ENCODE peak calls at places on chromosome 12, in seven cellular contexts. One of them, this sample, is unnamed.

GRCh38 chr12:93156091-93156490 is 221.6 kb upstream of the NUDT4 start:
- DNase-seq in stimulated activated CD8-positive, alpha-beta memory T cell treated with anti-CD3 and anti-CD28 coated beads, Interleukin-15, amount 100 ng/mL, for 24 hours: no peak
- DNase-seq in EL: no peak
- DNase-seq in ureter: no peak
- DNase-seq in activated CD8-positive, alpha-beta T cell treated with anti-CD3 and anti-CD28 coated beads, Interleukin-2, amount 10 ng/mL, durations not matched to agents 7 days and 5 days: no peak
- DNase-seq in GM13977: no peak
- DNase-seq in activated CD8-positive, alpha-beta memory T cell treated with anti-CD3 and anti-CD28 coated beads, Interleukin-2, amount 50 U/mL, for 48 hours: no peak
- DNase-seq in this sample: no peak

GRCh38 chr12:107355004-107355565 is 261.7 kb upstream of the CRY1 start:
- DNase-seq in stimulated activated CD8-positive, alpha-beta memory T cell treated with anti-CD3 and anti-CD28 coated beads, Interleukin-15, amount 100 ng/mL, for 24 hours: no peak
- DNase-seq in EL: no peak
- DNase-seq in ureter: no peak
- DNase-seq in activated CD8-positive, alpha-beta T cell treated with anti-CD3 and anti-CD28 coated beads, Interleukin-2, amount 10 ng/mL, durations not matched to agents 7 days and 5 days: no peak
- DNase-seq in GM13977: no peak
- DNase-seq in activated CD8-positive, alpha-beta memory T cell treated with anti-CD3 and anti-CD28 coated beads, Interleukin-2, amount 50 U/mL, for 48 hours: no peak
- DNase-seq in this sample: no peak

GRCh38 chr12:50025187-50026059 is at the start of gene RACGAP1:
- DNase-seq in stimulated activated CD8-positive, alpha-beta memory T cell treated with anti-CD3 and anti-CD28 coated beads, Interleukin-15, amount 100 ng/mL, for 24 hours: peak
- DNase-seq in EL: peak
- DNase-seq in ureter: peak
- DNase-seq in activated CD8-positive, alpha-beta T cell treated with anti-CD3 and anti-CD28 coated beads, Interleukin-2, amount 10 ng/mL, durations not matched to agents 7 days and 5 days: peak
- DNase-seq in GM13977: peak
- DNase-seq in activated CD8-positive, alpha-beta memory T cell treated with anti-CD3 and anti-CD28 coated beads, Interleukin-2, amount 50 U/mL, for 48 hours: peak
- DNase-seq in this sample: peak

GRCh38 chr12:92297405-92297804 is 151.8 kb upstream of the BTG1 start:
- DNase-seq in stimulated activated CD8-positive, alpha-beta memory T cell treated with anti-CD3 and anti-CD28 coated beads, Interleukin-15, amount 100 ng/mL, for 24 hours: no peak
- DNase-seq in EL: no peak
- DNase-seq in ureter: no peak
- DNase-seq in activated CD8-positive, alpha-beta T cell treated with anti-CD3 and anti-CD28 coated beads, Interleukin-2, amount 10 ng/mL, durations not matched to agents 7 days and 5 days: no peak
- DNase-seq in GM13977: no peak
- DNase-seq in activated CD8-positive, alpha-beta memory T cell treated with anti-CD3 and anti-CD28 coated beads, Interleukin-2, amount 50 U/mL, for 48 hours: no peak
- DNase-seq in this sample: peak

GRCh38 chr12:120639771-120640721 is at the start of gene CABP1:
- DNase-seq in stimulated activated CD8-positive, alpha-beta memory T cell treated with anti-CD3 and anti-CD28 coated beads, Interleukin-15, amount 100 ng/mL, for 24 hours: peak
- DNase-seq in EL: peak
- DNase-seq in ureter: no peak
- DNase-seq in activated CD8-positive, alpha-beta T cell treated with anti-CD3 and anti-CD28 coated beads, Interleukin-2, amount 10 ng/mL, durations not matched to agents 7 days and 5 days: peak
- DNase-seq in GM13977: peak
- DNase-seq in activated CD8-positive, alpha-beta memory T cell treated with anti-CD3 and anti-CD28 coated beads, Interleukin-2, amount 50 U/mL, for 48 hours: peak
- DNase-seq in this sample: peak

GRCh38 chr12:132690112-132690511 is 2.7 kb downstream of the PXMP2 start:
- DNase-seq in stimulated activated CD8-positive, alpha-beta memory T cell treated with anti-CD3 and anti-CD28 coated beads, Interleukin-15, amount 100 ng/mL, for 24 hours: no peak
- DNase-seq in EL: no peak
- DNase-seq in ureter: no peak
- DNase-seq in activated CD8-positive, alpha-beta T cell treated with anti-CD3 and anti-CD28 coated beads, Interleukin-2, amount 10 ng/mL, durations not matched to agents 7 days and 5 days: no peak
- DNase-seq in GM13977: no peak
- DNase-seq in activated CD8-positive, alpha-beta memory T cell treated with anti-CD3 and anti-CD28 coated beads, Interleukin-2, amount 50 U/mL, for 48 hours: no peak
- DNase-seq in this sample: no peak

GRCh38 chr12:104025771-104026170 is 24.2 kb downstream of the GLT8D2 start:
- DNase-seq in stimulated activated CD8-positive, alpha-beta memory T cell treated with anti-CD3 and anti-CD28 coated beads, Interleukin-15, amount 100 ng/mL, for 24 hours: no peak
- DNase-seq in EL: no peak
- DNase-seq in ureter: no peak
- DNase-seq in activated CD8-positive, alpha-beta T cell treated with anti-CD3 and anti-CD28 coated beads, Interleukin-2, amount 10 ng/mL, durations not matched to agents 7 days and 5 days: no peak
- DNase-seq in GM13977: no peak
- DNase-seq in activated CD8-positive, alpha-beta memory T cell treated with anti-CD3 and anti-CD28 coated beads, Interleukin-2, amount 50 U/mL, for 48 hours: no peak
- DNase-seq in this sample: no peak

GRCh38 chr12:6836851-6837250 is 3.9 kb upstream of the GNB3 start:
- DNase-seq in stimulated activated CD8-positive, alpha-beta memory T cell treated with anti-CD3 and anti-CD28 coated beads, Interleukin-15, amount 100 ng/mL, for 24 hours: no peak
- DNase-seq in EL: no peak
- DNase-seq in ureter: no peak
- DNase-seq in activated CD8-positive, alpha-beta T cell treated with anti-CD3 and anti-CD28 coated beads, Interleukin-2, amount 10 ng/mL, durations not matched to agents 7 days and 5 days: no peak
- DNase-seq in GM13977: no peak
- DNase-seq in activated CD8-positive, alpha-beta memory T cell treated with anti-CD3 and anti-CD28 coated beads, Interleukin-2, amount 50 U/mL, for 48 hours: no peak
- DNase-seq in this sample: no peak

GRCh38 chr12:3436496-3437060 is 54.4 kb upstream of the PRMT8 start:
- DNase-seq in stimulated activated CD8-positive, alpha-beta memory T cell treated with anti-CD3 and anti-CD28 coated beads, Interleukin-15, amount 100 ng/mL, for 24 hours: no peak
- DNase-seq in EL: no peak
- DNase-seq in ureter: no peak
- DNase-seq in activated CD8-positive, alpha-beta T cell treated with anti-CD3 and anti-CD28 coated beads, Interleukin-2, amount 10 ng/mL, durations not matched to agents 7 days and 5 days: no peak
- DNase-seq in GM13977: no peak
- DNase-seq in activated CD8-positive, alpha-beta memory T cell treated with anti-CD3 and anti-CD28 coated beads, Interleukin-2, amount 50 U/mL, for 48 hours: no peak
- DNase-seq in this sample: peak

GRCh38 chr12:54935235-54935951 is 49.2 kb downstream of the TESPA1 start:
- DNase-seq in stimulated activated CD8-positive, alpha-beta memory T cell treated with anti-CD3 and anti-CD28 coated beads, Interleukin-15, amount 100 ng/mL, for 24 hours: no peak
- DNase-seq in EL: peak
- DNase-seq in ureter: no peak
- DNase-seq in activated CD8-positive, alpha-beta T cell treated with anti-CD3 and anti-CD28 coated beads, Interleukin-2, amount 10 ng/mL, durations not matched to agents 7 days and 5 days: peak
- DNase-seq in GM13977: peak
- DNase-seq in activated CD8-positive, alpha-beta memory T cell treated with anti-CD3 and anti-CD28 coated beads, Interleukin-2, amount 50 U/mL, for 48 hours: no peak
- DNase-seq in this sample: no peak

GRCh38 chr12:106645074-106645421 is 62.2 kb downstream of the RFX4 start:
- DNase-seq in stimulated activated CD8-positive, alpha-beta memory T cell treated with anti-CD3 and anti-CD28 coated beads, Interleukin-15, amount 100 ng/mL, for 24 hours: no peak
- DNase-seq in EL: no peak
- DNase-seq in ureter: no peak
- DNase-seq in activated CD8-positive, alpha-beta T cell treated with anti-CD3 and anti-CD28 coated beads, Interleukin-2, amount 10 ng/mL, durations not matched to agents 7 days and 5 days: no peak
- DNase-seq in GM13977: no peak
- DNase-seq in activated CD8-positive, alpha-beta memory T cell treated with anti-CD3 and anti-CD28 coated beads, Interleukin-2, amount 50 U/mL, for 48 hours: no peak
- DNase-seq in this sample: no peak

GRCh38 chr12:99983721-99984258 is 946 bp downstream of the ANKS1B start:
- DNase-seq in stimulated activated CD8-positive, alpha-beta memory T cell treated with anti-CD3 and anti-CD28 coated beads, Interleukin-15, amount 100 ng/mL, for 24 hours: no peak
- DNase-seq in EL: no peak
- DNase-seq in ureter: no peak
- DNase-seq in activated CD8-positive, alpha-beta T cell treated with anti-CD3 and anti-CD28 coated beads, Interleukin-2, amount 10 ng/mL, durations not matched to agents 7 days and 5 days: no peak
- DNase-seq in GM13977: peak
- DNase-seq in activated CD8-positive, alpha-beta memory T cell treated with anti-CD3 and anti-CD28 coated beads, Interleukin-2, amount 50 U/mL, for 48 hours: no peak
- DNase-seq in this sample: no peak

GRCh38 chr12:52838871-52839446 is 4.8 kb upstream of the KRT79 start:
- DNase-seq in stimulated activated CD8-positive, alpha-beta memory T cell treated with anti-CD3 and anti-CD28 coated beads, Interleukin-15, amount 100 ng/mL, for 24 hours: no peak
- DNase-seq in EL: no peak
- DNase-seq in ureter: no peak
- DNase-seq in activated CD8-positive, alpha-beta T cell treated with anti-CD3 and anti-CD28 coated beads, Interleukin-2, amount 10 ng/mL, durations not matched to agents 7 days and 5 days: no peak
- DNase-seq in GM13977: no peak
- DNase-seq in activated CD8-positive, alpha-beta memory T cell treated with anti-CD3 and anti-CD28 coated beads, Interleukin-2, amount 50 U/mL, for 48 hours: no peak
- DNase-seq in this sample: no peak

GRCh38 chr12:124515981-124516380 is 51.4 kb downstream of the NCOR2 start:
- DNase-seq in stimulated activated CD8-positive, alpha-beta memory T cell treated with anti-CD3 and anti-CD28 coated beads, Interleukin-15, amount 100 ng/mL, for 24 hours: no peak
- DNase-seq in EL: no peak
- DNase-seq in ureter: no peak
- DNase-seq in activated CD8-positive, alpha-beta T cell treated with anti-CD3 and anti-CD28 coated beads, Interleukin-2, amount 10 ng/mL, durations not matched to agents 7 days and 5 days: no peak
- DNase-seq in GM13977: no peak
- DNase-seq in activated CD8-positive, alpha-beta memory T cell treated with anti-CD3 and anti-CD28 coated beads, Interleukin-2, amount 50 U/mL, for 48 hours: no peak
- DNase-seq in this sample: no peak

GRCh38 chr12:110813298-110813697 is 33.5 kb upstream of the CCDC63 start:
- DNase-seq in stimulated activated CD8-positive, alpha-beta memory T cell treated with anti-CD3 and anti-CD28 coated beads, Interleukin-15, amount 100 ng/mL, for 24 hours: no peak
- DNase-seq in EL: no peak
- DNase-seq in ureter: no peak
- DNase-seq in activated CD8-positive, alpha-beta T cell treated with anti-CD3 and anti-CD28 coated beads, Interleukin-2, amount 10 ng/mL, durations not matched to agents 7 days and 5 days: no peak
- DNase-seq in GM13977: no peak
- DNase-seq in activated CD8-positive, alpha-beta memory T cell treated with anti-CD3 and anti-CD28 coated beads, Interleukin-2, amount 50 U/mL, for 48 hours: no peak
- DNase-seq in this sample: peak

GRCh38 chr12:72264548-72265175 is 7.5 kb upstream of the TRHDE start:
- DNase-seq in stimulated activated CD8-positive, alpha-beta memory T cell treated with anti-CD3 and anti-CD28 coated beads, Interleukin-15, amount 100 ng/mL, for 24 hours: no peak
- DNase-seq in EL: peak
- DNase-seq in ureter: no peak
- DNase-seq in activated CD8-positive, alpha-beta T cell treated with anti-CD3 and anti-CD28 coated beads, Interleukin-2, amount 10 ng/mL, durations not matched to agents 7 days and 5 days: no peak
- DNase-seq in GM13977: peak
- DNase-seq in activated CD8-positive, alpha-beta memory T cell treated with anti-CD3 and anti-CD28 coated beads, Interleukin-2, amount 50 U/mL, for 48 hours: no peak
- DNase-seq in this sample: no peak

GRCh38 chr12:18969512-18969911 is 160.0 kb upstream of the PLEKHA5 start:
- DNase-seq in stimulated activated CD8-positive, alpha-beta memory T cell treated with anti-CD3 and anti-CD28 coated beads, Interleukin-15, amount 100 ng/mL, for 24 hours: no peak
- DNase-seq in EL: no peak
- DNase-seq in ureter: no peak
- DNase-seq in activated CD8-positive, alpha-beta T cell treated with anti-CD3 and anti-CD28 coated beads, Interleukin-2, amount 10 ng/mL, durations not matched to agents 7 days and 5 days: no peak
- DNase-seq in GM13977: no peak
- DNase-seq in activated CD8-positive, alpha-beta memory T cell treated with anti-CD3 and anti-CD28 coated beads, Interleukin-2, amount 50 U/mL, for 48 hours: no peak
- DNase-seq in this sample: no peak

GRCh38 chr12:14892726-14893442 is 7.2 kb upstream of the MGP start:
- DNase-seq in stimulated activated CD8-positive, alpha-beta memory T cell treated with anti-CD3 and anti-CD28 coated beads, Interleukin-15, amount 100 ng/mL, for 24 hours: no peak
- DNase-seq in EL: no peak
- DNase-seq in ureter: no peak
- DNase-seq in activated CD8-positive, alpha-beta T cell treated with anti-CD3 and anti-CD28 coated beads, Interleukin-2, amount 10 ng/mL, durations not matched to agents 7 days and 5 days: no peak
- DNase-seq in GM13977: no peak
- DNase-seq in activated CD8-positive, alpha-beta memory T cell treated with anti-CD3 and anti-CD28 coated beads, Interleukin-2, amount 50 U/mL, for 48 hours: no peak
- DNase-seq in this sample: no peak

GRCh38 chr12:121448771-121449315 is 48.9 kb downstream of the RNF34 start:
- DNase-seq in stimulated activated CD8-positive, alpha-beta memory T cell treated with anti-CD3 and anti-CD28 coated beads, Interleukin-15, amount 100 ng/mL, for 24 hours: no peak
- DNase-seq in EL: no peak
- DNase-seq in ureter: no peak
- DNase-seq in activated CD8-positive, alpha-beta T cell treated with anti-CD3 and anti-CD28 coated beads, Interleukin-2, amount 10 ng/mL, durations not matched to agents 7 days and 5 days: no peak
- DNase-seq in GM13977: no peak
- DNase-seq in activated CD8-positive, alpha-beta memory T cell treated with anti-CD3 and anti-CD28 coated beads, Interleukin-2, amount 50 U/mL, for 48 hours: no peak
- DNase-seq in this sample: no peak

GRCh38 chr12:40233741-40234367 is 9.1 kb downstream of the LRRK2 start:
- DNase-seq in stimulated activated CD8-positive, alpha-beta memory T cell treated with anti-CD3 and anti-CD28 coated beads, Interleukin-15, amount 100 ng/mL, for 24 hours: no peak
- DNase-seq in EL: no peak
- DNase-seq in ureter: no peak
- DNase-seq in activated CD8-positive, alpha-beta T cell treated with anti-CD3 and anti-CD28 coated beads, Interleukin-2, amount 10 ng/mL, durations not matched to agents 7 days and 5 days: no peak
- DNase-seq in GM13977: no peak
- DNase-seq in activated CD8-positive, alpha-beta memory T cell treated with anti-CD3 and anti-CD28 coated beads, Interleukin-2, amount 50 U/mL, for 48 hours: no peak
- DNase-seq in this sample: no peak

GRCh38 chr12:80624986-80625530 is 82.4 kb upstream of the MYF6 start:
- DNase-seq in stimulated activated CD8-positive, alpha-beta memory T cell treated with anti-CD3 and anti-CD28 coated beads, Interleukin-15, amount 100 ng/mL, for 24 hours: no peak
- DNase-seq in EL: no peak
- DNase-seq in ureter: no peak
- DNase-seq in activated CD8-positive, alpha-beta T cell treated with anti-CD3 and anti-CD28 coated beads, Interleukin-2, amount 10 ng/mL, durations not matched to agents 7 days and 5 days: no peak
- DNase-seq in GM13977: no peak
- DNase-seq in activated CD8-positive, alpha-beta memory T cell treated with anti-CD3 and anti-CD28 coated beads, Interleukin-2, amount 50 U/mL, for 48 hours: no peak
- DNase-seq in this sample: no peak

GRCh38 chr12:15227004-15227679 is 5.9 kb upstream of the RERG start:
- DNase-seq in stimulated activated CD8-positive, alpha-beta memory T cell treated with anti-CD3 and anti-CD28 coated beads, Interleukin-15, amount 100 ng/mL, for 24 hours: no peak
- DNase-seq in EL: peak
- DNase-seq in ureter: no peak
- DNase-seq in activated CD8-positive, alpha-beta T cell treated with anti-CD3 and anti-CD28 coated beads, Interleukin-2, amount 10 ng/mL, durations not matched to agents 7 days and 5 days: peak
- DNase-seq in GM13977: peak
- DNase-seq in activated CD8-positive, alpha-beta memory T cell treated with anti-CD3 and anti-CD28 coated beads, Interleukin-2, amount 50 U/mL, for 48 hours: no peak
- DNase-seq in this sample: peak

GRCh38 chr12:84793558-84794367 is 118.8 kb downstream of the SLC6A15 start:
- DNase-seq in stimulated activated CD8-positive, alpha-beta memory T cell treated with anti-CD3 and anti-CD28 coated beads, Interleukin-15, amount 100 ng/mL, for 24 hours: no peak
- DNase-seq in EL: peak
- DNase-seq in ureter: no peak
- DNase-seq in activated CD8-positive, alpha-beta T cell treated with anti-CD3 and anti-CD28 coated beads, Interleukin-2, amount 10 ng/mL, durations not matched to agents 7 days and 5 days: no peak
- DNase-seq in GM13977: no peak
- DNase-seq in activated CD8-positive, alpha-beta memory T cell treated with anti-CD3 and anti-CD28 coated beads, Interleukin-2, amount 50 U/mL, for 48 hours: no peak
- DNase-seq in this sample: no peak

GRCh38 chr12:92784795-92785562 is 82.2 kb downstream of the PLEKHG7 start:
- DNase-seq in stimulated activated CD8-positive, alpha-beta memory T cell treated with anti-CD3 and anti-CD28 coated beads, Interleukin-15, amount 100 ng/mL, for 24 hours: no peak
- DNase-seq in EL: peak
- DNase-seq in ureter: no peak
- DNase-seq in activated CD8-positive, alpha-beta T cell treated with anti-CD3 and anti-CD28 coated beads, Interleukin-2, amount 10 ng/mL, durations not matched to agents 7 days and 5 days: peak
- DNase-seq in GM13977: peak
- DNase-seq in activated CD8-positive, alpha-beta memory T cell treated with anti-CD3 and anti-CD28 coated beads, Interleukin-2, amount 50 U/mL, for 48 hours: no peak
- DNase-seq in this sample: peak

GRCh38 chr12:13288937-13289643 is 92.6 kb downstream of the EMP1 start:
- DNase-seq in stimulated activated CD8-positive, alpha-beta memory T cell treated with anti-CD3 and anti-CD28 coated beads, Interleukin-15, amount 100 ng/mL, for 24 hours: no peak
- DNase-seq in EL: no peak
- DNase-seq in ureter: no peak
- DNase-seq in activated CD8-positive, alpha-beta T cell treated with anti-CD3 and anti-CD28 coated beads, Interleukin-2, amount 10 ng/mL, durations not matched to agents 7 days and 5 days: no peak
- DNase-seq in GM13977: no peak
- DNase-seq in activated CD8-positive, alpha-beta memory T cell treated with anti-CD3 and anti-CD28 coated beads, Interleukin-2, amount 50 U/mL, for 48 hours: no peak
- DNase-seq in this sample: no peak

GRCh38 chr12:80641936-80642335 is 65.5 kb upstream of the MYF6 start:
- DNase-seq in stimulated activated CD8-positive, alpha-beta memory T cell treated with anti-CD3 and anti-CD28 coated beads, Interleukin-15, amount 100 ng/mL, for 24 hours: no peak
- DNase-seq in EL: no peak
- DNase-seq in ureter: no peak
- DNase-seq in activated CD8-positive, alpha-beta T cell treated with anti-CD3 and anti-CD28 coated beads, Interleukin-2, amount 10 ng/mL, durations not matched to agents 7 days and 5 days: no peak
- DNase-seq in GM13977: no peak
- DNase-seq in activated CD8-positive, alpha-beta memory T cell treated with anti-CD3 and anti-CD28 coated beads, Interleukin-2, amount 50 U/mL, for 48 hours: no peak
- DNase-seq in this sample: no peak

GRCh38 chr12:76106631-76107030 is 22.1 kb upstream of the NAP1L1 start:
- DNase-seq in stimulated activated CD8-positive, alpha-beta memory T cell treated with anti-CD3 and anti-CD28 coated beads, Interleukin-15, amount 100 ng/mL, for 24 hours: no peak
- DNase-seq in EL: no peak
- DNase-seq in ureter: no peak
- DNase-seq in activated CD8-positive, alpha-beta T cell treated with anti-CD3 and anti-CD28 coated beads, Interleukin-2, amount 10 ng/mL, durations not matched to agents 7 days and 5 days: no peak
- DNase-seq in GM13977: no peak
- DNase-seq in activated CD8-positive, alpha-beta memory T cell treated with anti-CD3 and anti-CD28 coated beads, Interleukin-2, amount 50 U/mL, for 48 hours: no peak
- DNase-seq in this sample: peak

GRCh38 chr12:51174501-51174900 is 1.6 kb upstream of the TFCP2 start:
- DNase-seq in stimulated activated CD8-positive, alpha-beta memory T cell treated with anti-CD3 and anti-CD28 coated beads, Interleukin-15, amount 100 ng/mL, for 24 hours: no peak
- DNase-seq in EL: no peak
- DNase-seq in ureter: no peak
- DNase-seq in activated CD8-positive, alpha-beta T cell treated with anti-CD3 and anti-CD28 coated beads, Interleukin-2, amount 10 ng/mL, durations not matched to agents 7 days and 5 days: no peak
- DNase-seq in GM13977: no peak
- DNase-seq in activated CD8-positive, alpha-beta memory T cell treated with anti-CD3 and anti-CD28 coated beads, Interleukin-2, amount 50 U/mL, for 48 hours: no peak
- DNase-seq in this sample: no peak

GRCh38 chr12:5509557-5509956 is 77.6 kb downstream of the NTF3 start:
- DNase-seq in stimulated activated CD8-positive, alpha-beta memory T cell treated with anti-CD3 and anti-CD28 coated beads, Interleukin-15, amount 100 ng/mL, for 24 hours: no peak
- DNase-seq in EL: no peak
- DNase-seq in ureter: no peak
- DNase-seq in activated CD8-positive, alpha-beta T cell treated with anti-CD3 and anti-CD28 coated beads, Interleukin-2, amount 10 ng/mL, durations not matched to agents 7 days and 5 days: no peak
- DNase-seq in GM13977: no peak
- DNase-seq in activated CD8-positive, alpha-beta memory T cell treated with anti-CD3 and anti-CD28 coated beads, Interleukin-2, amount 50 U/mL, for 48 hours: no peak
- DNase-seq in this sample: peak

GRCh38 chr12:27615331-27615891 is 80.8 kb upstream of the REP15 start:
- DNase-seq in stimulated activated CD8-positive, alpha-beta memory T cell treated with anti-CD3 and anti-CD28 coated beads, Interleukin-15, amount 100 ng/mL, for 24 hours: no peak
- DNase-seq in EL: peak
- DNase-seq in ureter: no peak
- DNase-seq in activated CD8-positive, alpha-beta T cell treated with anti-CD3 and anti-CD28 coated beads, Interleukin-2, amount 10 ng/mL, durations not matched to agents 7 days and 5 days: no peak
- DNase-seq in GM13977: no peak
- DNase-seq in activated CD8-positive, alpha-beta memory T cell treated with anti-CD3 and anti-CD28 coated beads, Interleukin-2, amount 50 U/mL, for 48 hours: no peak
- DNase-seq in this sample: no peak

GRCh38 chr12:10397311-10397710 is 7.5 kb upstream of the KLRK1 start:
- DNase-seq in stimulated activated CD8-positive, alpha-beta memory T cell treated with anti-CD3 and anti-CD28 coated beads, Interleukin-15, amount 100 ng/mL, for 24 hours: no peak
- DNase-seq in EL: no peak
- DNase-seq in ureter: no peak
- DNase-seq in activated CD8-positive, alpha-beta T cell treated with anti-CD3 and anti-CD28 coated beads, Interleukin-2, amount 10 ng/mL, durations not matched to agents 7 days and 5 days: no peak
- DNase-seq in GM13977: no peak
- DNase-seq in activated CD8-positive, alpha-beta memory T cell treated with anti-CD3 and anti-CD28 coated beads, Interleukin-2, amount 50 U/mL, for 48 hours: no peak
- DNase-seq in this sample: no peak

GRCh38 chr12:76558684-76559276 is 791 bp downstream of the OSBPL8 start:
- DNase-seq in stimulated activated CD8-positive, alpha-beta memory T cell treated with anti-CD3 and anti-CD28 coated beads, Interleukin-15, amount 100 ng/mL, for 24 hours: peak
- DNase-seq in EL: peak
- DNase-seq in ureter: peak
- DNase-seq in activated CD8-positive, alpha-beta T cell treated with anti-CD3 and anti-CD28 coated beads, Interleukin-2, amount 10 ng/mL, durations not matched to agents 7 days and 5 days: peak
- DNase-seq in GM13977: peak
- DNase-seq in activated CD8-positive, alpha-beta memory T cell treated with anti-CD3 and anti-CD28 coated beads, Interleukin-2, amount 50 U/mL, for 48 hours: peak
- DNase-seq in this sample: peak